ENCODE peak calls at places on chromosomes 2 and 18, in four cellular contexts. D, S, G and U are unnamed samples.

GRCh38 chr2:155169317-155169716 is 470.8 kb downstream of the KCNJ3 start:
- DNase-seq in D (no peak), S (no peak), G (no peak), U (no peak)

GRCh38 chr18:63216911-63217311 is 102.7 kb downstream of the BCL2 start:
- DNase-seq in D (no peak), S (no peak), G (no peak), U (peak)

GRCh38 chr2:9004338-9005204 is 1.1 kb upstream of the MBOAT2 start:
- DNase-seq in D (no peak), S (peak), G (no peak), U (no peak)

GRCh38 chr2:239818531-239819011 is 206.6 kb downstream of the NDUFA10 start:
- DNase-seq in D (no peak), S (no peak), G (no peak), U (no peak)

GRCh38 chr2:2846379-2847130 is 515.5 kb upstream of the MYT1L start:
- DNase-seq in D (peak), S (peak), G (peak), U (peak)

GRCh38 chr18:80246656-80247402 is 485 bp downstream of the PARD6G start:
- DNase-seq in D (no peak), S (peak), G (peak), U (no peak)

GRCh38 chr18:50528806-50529205 is 31.1 kb upstream of the MAPK4 start:
- DNase-seq in D (no peak), S (peak), G (no peak), U (no peak)

GRCh38 chr2:140695163-140695562 is 1435.7 kb downstream of the LRP1B start:
- DNase-seq in D (no peak), S (peak), G (no peak), U (no peak)

GRCh38 chr2:179240481-179241451 is 23.9 kb downstream of the SESTD1 start:
- DNase-seq in D (no peak), S (no peak), G (no peak), U (no peak)

GRCh38 chr2:71224457-71224856 is 2.4 kb downstream of the PAIP2B start:
- DNase-seq in D (peak), S (no peak), G (no peak), U (no peak)